ENCODE peak calls at places on chromosomes 12 and 14, in nine cellular contexts. V, R, N, L, A, Q, D, O and X are unnamed samples.
A peak's percentile ranks its signal among the peaks of the same experiment; 100 is the strongest.

GRCh38 chr12:131620520-131620919 is 90.4 kb upstream of the SFSWAP start:
- DNase-seq in V (no peak), R (no peak), N (no peak), L (no peak), A (no peak), Q (no peak), D (peak; percentile 61), O (no peak), X (no peak)

GRCh38 chr12:69508581-69508980 is 38.4 kb downstream of the FRS2 start:
- DNase-seq in V (no peak), R (no peak), N (no peak), L (no peak), A (no peak), Q (no peak), D (no peak), O (no peak), X (no peak)

GRCh38 chr12:65876898-65877721 is 52.8 kb downstream of the HMGA2 start:
- DNase-seq in V (no peak), R (no peak), N (peak; percentile 32), L (no peak), A (no peak), Q (no peak), D (no peak), O (no peak), X (no peak)

GRCh38 chr12:65741662-65742480 is 82.4 kb upstream of the HMGA2 start:
- DNase-seq in V (peak; percentile 73), R (no peak), N (peak; percentile 41), L (no peak), A (peak; percentile 33), Q (no peak), D (peak; percentile 96), O (peak; percentile 7), X (no peak)

GRCh38 chr12:18750087-18750486 is 12.2 kb downstream of the CAPZA3 start:
- DNase-seq in V (no peak), R (no peak), N (peak; percentile 6), L (no peak), A (peak; percentile 23), Q (no peak), D (no peak), O (no peak), X (no peak)

GRCh38 chr14:47438650-47439140 is 236.7 kb downstream of the MDGA2 start:
- DNase-seq in V (peak; percentile 17), R (no peak), N (no peak), L (no peak), A (peak; percentile 48), Q (no peak), D (no peak), O (no peak), X (no peak)

GRCh38 chr14:103733651-103734050 is 18.0 kb downstream of the ZFYVE21 start:
- DNase-seq in V (no peak), R (no peak), N (no peak), L (no peak), A (peak; percentile 57), Q (no peak), D (peak; percentile 41), O (no peak), X (no peak)

GRCh38 chr14:100140452-100141132 is 18.9 kb downstream of the DEGS2 start:
- DNase-seq in V (no peak), R (no peak), N (no peak), L (no peak), A (peak; percentile 31), Q (no peak), D (peak; percentile 80), O (peak; percentile 60), X (no peak)

GRCh38 chr12:835754-836493 is 83.5 kb downstream of the WNK1 start:
- DNase-seq in V (no peak), R (no peak), N (no peak), L (no peak), A (no peak), Q (no peak), D (no peak), O (no peak), X (no peak)

GRCh38 chr12:111175404-111175803 is 193.5 kb downstream of the PHETA1 start:
- DNase-seq in V (no peak), R (no peak), N (no peak), L (no peak), A (no peak), Q (no peak), D (no peak), O (no peak), X (no peak)

GRCh38 chr14:68271996-68272395 is 452.4 kb downstream of the RAD51B start:
- DNase-seq in V (no peak), R (no peak), N (no peak), L (no peak), A (no peak), Q (no peak), D (no peak), O (no peak), X (no peak)

GRCh38 chr12:83641789-83642188 is 955.1 kb downstream of the TMTC2 start:
- DNase-seq in V (no peak), R (no peak), N (no peak), L (no peak), A (no peak), Q (no peak), D (no peak), O (no peak), X (no peak)

GRCh38 chr14:63853831-63854293 is 1.1 kb downstream of the SYNE2 start:
- DNase-seq in V (peak; percentile 43), R (no peak), N (peak; percentile 48), L (peak; percentile 18), A (peak; percentile 95), Q (peak; percentile 48), D (peak; percentile 94), O (peak; percentile 74), X (peak; percentile 19)

GRCh38 chr12:13234045-13234641 is 37.6 kb downstream of the EMP1 start:
- DNase-seq in V (peak; percentile 53), R (peak; percentile 61), N (peak; percentile 70), L (no peak), A (peak; percentile 64), Q (peak; percentile 5), D (peak; percentile 89), O (peak; percentile 84), X (no peak)